ENCODE peak calls at places on chromosomes 2 and 18, in ten cellular contexts. J, E, F, X, D, K, I, B, W and L are unnamed samples.

GRCh38 chr2:119744335-119744939 is 15.3 kb upstream of the PTPN4 start:
- DNase-seq in J (no peak), E (no peak), F (no peak), X (no peak), D (peak; percentile 78), K (no peak), I (no peak), B (no peak), W (no peak), L (no peak)

GRCh38 chr2:166419616-166419934 is 43.8 kb upstream of the SCN9A start:
- DNase-seq in J (peak; percentile 20), E (no peak), F (no peak), X (no peak), D (no peak), K (no peak), I (no peak), B (no peak), W (no peak), L (no peak)

GRCh38 chr18:48974304-48975220 is 23.8 kb upstream of the SMAD7 start:
- DNase-seq in J (peak; percentile 63), E (no peak), F (no peak), X (peak; percentile 70), D (no peak), K (no peak), I (no peak), B (no peak), W (no peak), L (no peak)

GRCh38 chr2:121151311-121152109 is 133.5 kb downstream of the TFCP2L1 start:
- DNase-seq in J (no peak), E (no peak), F (no peak), X (peak; percentile 27), D (peak; percentile 82), K (no peak), I (no peak), B (no peak), W (peak; percentile 79), L (no peak)

GRCh38 chr2:28717339-28717758 is 34.3 kb upstream of the PPP1CB start:
- DNase-seq in J (no peak), E (no peak), F (peak; percentile 86), X (no peak), D (peak; percentile 75), K (peak; percentile 28), I (no peak), B (no peak), W (peak; percentile 54), L (peak; percentile 48)

GRCh38 chr2:3183766-3184165 is 193.9 kb downstream of the EIPR1 start:
- DNase-seq in J (no peak), E (no peak), F (no peak), X (no peak), D (no peak), K (no peak), I (no peak), B (no peak), W (no peak), L (no peak)

GRCh38 chr2:95295376-95295775 is 1.8 kb upstream of the KCNIP3 start:
- DNase-seq in J (no peak), E (no peak), F (no peak), X (no peak), D (no peak), K (no peak), I (no peak), B (no peak), W (no peak), L (no peak)

GRCh38 chr18:46097378-46097852 is 681 bp downstream of the ATP5F1A start:
- DNase-seq in J (no peak), E (no peak), F (no peak), X (no peak), D (no peak), K (no peak), I (peak; percentile 11), B (no peak), W (no peak), L (no peak)

GRCh38 chr18:58862851-58863538 is 1.7 kb upstream of the ZNF532 start:
- DNase-seq in J (peak; percentile 66), E (peak; percentile 10), F (peak; percentile 73), X (peak; percentile 42), D (peak; percentile 35), K (peak; percentile 38), I (peak; percentile 51), B (peak; percentile 64), W (peak; percentile 55), L (peak; percentile 49)

GRCh38 chr2:238131761-238132462 is 6.6 kb upstream of the KLHL30 start:
- DNase-seq in J (no peak), E (no peak), F (no peak), X (no peak), D (no peak), K (no peak), I (no peak), B (no peak), W (no peak), L (no peak)

GRCh38 chr2:30915485-30915884 is 108.2 kb upstream of the CAPN13 start:
- DNase-seq in J (peak; percentile 67), E (no peak), F (no peak), X (peak; percentile 63), D (peak; percentile 38), K (no peak), I (peak; percentile 25), B (peak; percentile 72), W (peak; percentile 44), L (no peak)

GRCh38 chr18:76953186-76953982 is 131.0 kb downstream of the ZNF236 start:
- DNase-seq in J (no peak), E (no peak), F (peak; percentile 78), X (no peak), D (peak; percentile 83), K (peak; percentile 68), I (no peak), B (no peak), W (no peak), L (peak; percentile 78)

GRCh38 chr18:13377496-13377895 is 158.9 kb downstream of the LDLRAD4 start:
- DNase-seq in J (no peak), E (no peak), F (no peak), X (no peak), D (no peak), K (no peak), I (no peak), B (no peak), W (peak; percentile 49), L (no peak)

GRCh38 chr2:150167711-150168110 is 319.8 kb downstream of the RND3 start:
- DNase-seq in J (no peak), E (no peak), F (no peak), X (no peak), D (no peak), K (no peak), I (no peak), B (no peak), W (no peak), L (no peak)

GRCh38 chr2:31087491-31087890 is 50.7 kb downstream of the GALNT14 start:
- DNase-seq in J (no peak), E (no peak), F (no peak), X (no peak), D (no peak), K (no peak), I (no peak), B (no peak), W (no peak), L (no peak)

GRCh38 chr2:58913082-58913726 is 672.1 kb upstream of the FANCL start:
- DNase-seq in J (peak; percentile 48), E (no peak), F (no peak), X (no peak), D (no peak), K (no peak), I (no peak), B (no peak), W (no peak), L (no peak)

GRCh38 chr18:65439184-65439583 is 311.6 kb upstream of the CDH7 start:
- DNase-seq in J (peak; percentile 6), E (no peak), F (no peak), X (no peak), D (no peak), K (no peak), I (no peak), B (no peak), W (no peak), L (no peak)
- TF ChIP-seq CTCF in J (peak; percentile 51), E (no peak), F (no peak), X (no peak), D (no peak), K (peak; percentile 43), I (no peak), B (no peak), W (no peak), L (no peak)

GRCh38 chr2:217773539-217773938 is 229.3 kb downstream of the TNS1 start:
- DNase-seq in J (no peak), E (no peak), F (no peak), X (no peak), D (no peak), K (no peak), I (no peak), B (no peak), W (no peak), L (no peak)
- H3K27ac ChIP-seq in J (no peak overlapping the region), E (no peak overlapping the region), F (no peak overlapping the region), X (no peak overlapping the region), D (no peak overlapping the region), K (no peak overlapping the region), I (no peak overlapping the region), B (no peak overlapping the region), W (no peak overlapping the region), L (no peak overlapping the region)

DNA sequence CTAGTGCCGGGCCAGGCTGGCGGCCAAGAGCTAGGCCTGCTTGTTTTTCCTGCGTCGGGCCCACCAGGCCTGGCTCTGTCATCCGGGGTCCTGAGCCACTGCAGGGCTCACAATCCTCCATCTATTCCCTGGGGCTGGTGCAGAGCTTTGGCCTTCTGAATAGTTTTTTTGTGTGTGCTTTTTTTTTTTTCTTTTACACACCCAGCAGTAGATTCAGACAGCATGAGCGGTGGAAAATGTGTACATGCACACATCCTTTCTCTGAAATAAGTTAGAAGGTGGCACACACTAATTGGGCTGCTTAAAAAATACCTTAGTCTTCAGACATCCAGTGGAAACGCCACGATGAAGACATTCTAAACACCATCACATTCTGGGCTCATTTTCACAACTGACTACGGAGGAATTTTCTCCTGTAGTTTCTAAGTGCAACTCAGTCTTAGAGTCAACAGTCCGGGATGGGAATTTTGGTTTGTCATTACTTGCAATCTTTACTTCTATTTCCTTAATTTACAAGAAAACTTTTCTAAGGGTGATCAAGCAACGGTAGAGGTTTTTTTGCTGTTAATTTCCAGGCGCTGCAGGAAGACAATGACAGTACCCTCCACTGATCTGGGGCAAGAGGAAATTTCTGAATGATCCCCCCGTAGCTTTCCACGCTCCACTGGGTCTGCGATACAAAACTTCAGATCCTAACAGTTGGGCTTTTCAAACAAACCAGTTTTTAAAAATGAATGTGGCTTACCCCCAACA is 6.0 kb downstream of the ZFP36L2 start:
- DNase-seq in J (no peak), E (no peak), F (no peak), X (no peak), D (no peak), K (no peak), I (peak; percentile 27), B (no peak), W (no peak), L (no peak)
- H3K4me3 ChIP-seq in J (peak overlapping the region; percentile 83), E (peak overlapping the region; percentile 89), F (peak overlapping the region; percentile 89), X (peak overlapping the region; percentile 48), D (no peak overlapping the region), K (peak overlapping the region; percentile 96), I (peak overlapping the region; percentile 89), B (peak overlapping the region; percentile 36), W (peak overlapping the region; percentile 82), L (peak overlapping the region; percentile 94)

DNA sequence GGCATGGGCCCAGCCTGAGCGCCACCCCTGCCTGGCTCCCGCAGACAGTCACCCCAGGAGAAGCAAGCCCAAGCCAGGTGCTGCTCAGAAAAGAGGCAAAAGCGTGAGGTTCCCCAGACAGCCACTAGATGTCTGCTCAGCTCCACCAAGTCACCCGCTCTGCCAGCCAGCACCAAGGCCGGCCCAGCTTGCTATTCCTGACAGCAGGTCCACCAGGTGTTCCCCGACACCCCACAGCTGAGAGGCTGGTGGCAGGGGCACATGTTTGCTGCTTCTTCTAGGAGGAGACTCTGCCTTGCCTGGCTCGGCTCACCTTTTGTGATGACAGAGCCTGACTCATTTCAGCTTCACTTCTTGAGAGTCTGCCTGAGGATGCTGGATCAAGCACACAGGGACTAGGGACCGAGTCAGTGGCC is 206.7 kb downstream of the MGAT5 start:
- DNase-seq in J (peak; percentile 83), E (peak; percentile 30), F (peak; percentile 61), X (peak; percentile 85), D (peak; percentile 42), K (peak; percentile 72), I (peak; percentile 70), B (peak; percentile 80), W (peak; percentile 71), L (peak; percentile 35)
- TF ChIP-seq CTCF in J (peak; percentile 79), E (no peak), F (no peak), X (peak; percentile 98), D (peak; percentile 10), K (peak; percentile 73), I (peak; percentile 78), B (no peak), W (peak; percentile 46), L (peak; percentile 11)